ENCODE peak calls at places on chromosome 1, in four cellular contexts. G is GM12864, Z is stomach, S is AG04449. C is an unnamed sample.

GRCh38 chr1:92123868-92124267 is 43.7 kb downstream of the BTBD8 start:
- DNase-seq in G (no peak), Z (no peak), S (no peak), C (no peak)

GRCh38 chr1:62093261-62093660 is 101.4 kb upstream of the L1TD1 start:
- DNase-seq in G (no peak), Z (no peak), S (no peak), C (no peak)

GRCh38 chr1:173424786-173425407 is 52.2 kb upstream of the PRDX6 start:
- DNase-seq in G (no peak), Z (no peak), S (no peak), C (no peak)

GRCh38 chr1:99558539-99558938 is 87.4 kb upstream of the PALMD start:
- DNase-seq in G (no peak), Z (no peak), S (no peak), C (no peak)

GRCh38 chr1:7320661-7321060 is 450.4 kb upstream of the VAMP3 start:
- DNase-seq in G (no peak), Z (no peak), S (no peak), C (peak)

GRCh38 chr1:87279966-87280535 is 48.6 kb upstream of the LMO4 start:
- DNase-seq in G (no peak), Z (no peak), S (no peak), C (no peak)

GRCh38 chr1:59432531-59433439 is 135.9 kb downstream of the FGGY start:
- DNase-seq in G (peak), Z (no peak), S (no peak), C (no peak)

GRCh38 chr1:202297291-202297690 is 44.4 kb downstream of the UBE2T start:
- DNase-seq in G (no peak), Z (no peak), S (no peak), C (no peak)

GRCh38 chr1:236394016-236394481 is at the start of gene EDARADD:
- DNase-seq in G (no peak), Z (no peak), S (peak), C (no peak)

GRCh38 chr1:62230724-62231123 is 36.1 kb downstream of the L1TD1 start:
- DNase-seq in G (no peak), Z (no peak), S (peak), C (no peak)

GRCh38 chr1:17112076-17112475 is 7.2 kb downstream of the PADI2 start:
- DNase-seq in G (no peak), Z (no peak), S (no peak), C (no peak)

GRCh38 chr1:33298623-33299277 is 22.1 kb downstream of the A3GALT2 start:
- DNase-seq in G (no peak), Z (peak), S (no peak), C (peak)

GRCh38 chr1:226443439-226443838 is 35.5 kb upstream of the PARP1 start:
- DNase-seq in G (no peak), Z (no peak), S (peak), C (no peak)

GRCh38 chr1:173507205-173507846 is 30.2 kb downstream of the PRDX6 start:
- DNase-seq in G (no peak), Z (no peak), S (peak), C (no peak)

GRCh38 chr1:154906621-154907081 is 29.9 kb downstream of the PMVK start:
- DNase-seq in G (no peak), Z (peak), S (no peak), C (no peak)

GRCh38 chr1:184330884-184331283 is 55.9 kb upstream of the C1orf21 start:
- DNase-seq in G (no peak), Z (no peak), S (no peak), C (no peak)

GRCh38 chr1:203475012-203475981 is at the start of gene PRELP:
- DNase-seq in G (no peak), Z (peak), S (no peak), C (peak)

GRCh38 chr1:57254006-57254405 is 169.9 kb downstream of the DAB1 start:
- DNase-seq in G (no peak), Z (no peak), S (no peak), C (no peak)

DNA sequence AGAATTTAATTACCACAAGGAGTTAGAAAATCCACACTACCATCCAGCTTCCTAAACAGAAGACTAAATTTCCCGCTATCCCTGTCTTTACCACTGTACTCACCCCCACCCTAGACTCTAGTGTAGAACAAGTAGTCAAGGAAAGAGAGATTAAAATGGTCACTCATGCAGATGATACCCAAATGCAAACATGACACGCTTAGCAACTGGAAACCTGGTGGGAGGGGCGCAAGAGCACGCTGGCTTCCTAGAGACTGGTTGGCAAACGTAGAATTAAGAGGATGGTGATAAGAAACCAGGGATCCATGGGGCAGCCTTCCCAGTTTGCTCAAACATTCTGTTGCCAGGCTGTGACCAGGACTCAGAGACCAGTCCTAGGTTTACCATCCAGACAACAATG is 9.9 kb upstream of the LDLRAD1 start:
- DNase-seq in G (no peak), Z (no peak), S (no peak), C (no peak)
- TF ChIP-seq CTCF in G (no peak), Z (no peak), S (no peak), C (no peak)

GRCh38 chr1:43936470-43937151 is 3.0 kb downstream of the ARTN start:
- DNase-seq in G (no peak), Z (peak), S (no peak), C (peak)
- TF ChIP-seq CTCF in G (peak), Z (peak), S (no peak), C (peak)

GRCh38 chr1:11352058-11352715 is 79.2 kb downstream of the UBIAD1 start:
- DNase-seq in G (no peak), Z (no peak), S (no peak), C (no peak)
- TF ChIP-seq CTCF in G (no peak), Z (no peak), S (no peak), C (peak)

GRCh38 chr1:26991310-26992116 is 2.0 kb upstream of the TRNP1 start:
- DNase-seq in G (no peak), Z (no peak), S (no peak), C (peak)
- TF ChIP-seq CTCF in G (no peak), Z (no peak), S (no peak), C (no peak)

GRCh38 chr1:156098782-156099181 is 15.7 kb upstream of the LMNA start:
- DNase-seq in G (no peak), Z (no peak), S (no peak), C (no peak)

GRCh38 chr1:156099282-156099681 is 15.2 kb upstream of the LMNA start:
- DNase-seq in G (no peak), Z (no peak), S (no peak), C (no peak)

GRCh38 chr1:156097499-156098178 is 15.4 kb upstream of the MEX3A start:
- DNase-seq in G (peak), Z (no peak), S (no peak), C (no peak)

GRCh38 chr1:156096640-156097391 is 14.6 kb upstream of the MEX3A start:
- DNase-seq in G (peak), Z (peak), S (no peak), C (peak)

GRCh38 chr1:156095906-156096508 is 13.7 kb upstream of the MEX3A start:
- DNase-seq in G (no peak), Z (no peak), S (no peak), C (no peak)
- TF ChIP-seq CTCF in G (no peak), Z (no peak), S (no peak), C (no peak)

GRCh38 chr1:4494558-4494957 is 159.9 kb upstream of the AJAP1 start:
- DNase-seq in G (no peak), Z (no peak), S (no peak), C (peak)
- TF ChIP-seq CTCF in G (peak), Z (no peak), S (no peak), C (peak)

GRCh38 chr1:233255145-233255544 is 40.4 kb downstream of the PCNX2 start:
- DNase-seq in G (no peak), Z (no peak), S (no peak), C (no peak)
- TF ChIP-seq CTCF in G (no peak), Z (no peak), S (no peak), C (no peak)

C was measured in H9.